ENCODE peak calls at places on chromosomes 5 and 9, in eight cellular contexts. One of them, this sample, is unnamed. For H3K4me1 and H3K9me3, the result is how much of the 10 kb centered on the place peaks cover.

GRCh38 chr5:16712178-16712577 is 95.4 kb upstream of the RETREG1 start:
- DNase-seq in hepatocyte: no peak
- DNase-seq in H9: no peak
- DNase-seq in GM12878: no peak
- DNase-seq in uterus: no peak
- DNase-seq in A673: no peak
- DNase-seq in psoas muscle: no peak
- DNase-seq in A549: no peak
- DNase-seq in this sample: no peak

GRCh38 chr5:141725909-141726308 is 43.9 kb upstream of the ARAP3 start:
- DNase-seq in psoas muscle: no peak
- DNase-seq in A549: peak
- DNase-seq in uterus: no peak
- DNase-seq in hepatocyte: no peak
- DNase-seq in GM12878: no peak
- DNase-seq in H9: no peak
- DNase-seq in A673: no peak
- DNase-seq in this sample: no peak

GRCh38 chr9:36566813-36567217 is 5.9 kb upstream of the MELK start:
- DNase-seq in hepatocyte: no peak
- DNase-seq in A549: peak
- DNase-seq in uterus: no peak
- DNase-seq in H9: no peak
- DNase-seq in psoas muscle: peak
- DNase-seq in GM12878: no peak
- DNase-seq in A673: no peak
- DNase-seq in this sample: peak

GRCh38 chr5:57499262-57500050 is 16.8 kb upstream of the ACTBL2 start:
- DNase-seq in H9: peak
- DNase-seq in uterus: no peak
- DNase-seq in hepatocyte: peak
- DNase-seq in A549: peak
- DNase-seq in A673: peak
- DNase-seq in psoas muscle: no peak
- DNase-seq in GM12878: peak
- DNase-seq in this sample: no peak

GRCh38 chr5:55427157-55427556 is 107.6 kb downstream of the PLPP1 start:
- DNase-seq in A549: no peak
- DNase-seq in GM12878: no peak
- DNase-seq in H9: no peak
- DNase-seq in uterus: no peak
- DNase-seq in hepatocyte: peak
- DNase-seq in A673: peak
- DNase-seq in psoas muscle: no peak
- DNase-seq in this sample: no peak

GRCh38 chr9:77725051-77725702 is 77.1 kb upstream of the GNA14 start:
- DNase-seq in A673: peak
- DNase-seq in GM12878: no peak
- DNase-seq in A549: no peak
- DNase-seq in hepatocyte: no peak
- DNase-seq in psoas muscle: no peak
- DNase-seq in H9: no peak
- DNase-seq in uterus: no peak
- DNase-seq in this sample: no peak

GRCh38 chr5:33120671-33121070 is 320.1 kb upstream of the TARS1 start:
- DNase-seq in A673: no peak
- DNase-seq in GM12878: no peak
- DNase-seq in A549: no peak
- DNase-seq in uterus: no peak
- DNase-seq in H9: no peak
- DNase-seq in psoas muscle: no peak
- DNase-seq in hepatocyte: no peak
- DNase-seq in this sample: no peak

GRCh38 chr9:133950206-133950915 is 41.8 kb downstream of the VAV2 start:
- DNase-seq in A549: no peak
- DNase-seq in hepatocyte: no peak
- DNase-seq in A673: no peak
- DNase-seq in psoas muscle: peak
- DNase-seq in uterus: no peak
- DNase-seq in H9: no peak
- DNase-seq in GM12878: no peak
- DNase-seq in this sample: no peak

GRCh38 chr9:134681061-134681661 is 39.6 kb downstream of the COL5A1 start:
- DNase-seq in uterus: no peak
- DNase-seq in hepatocyte: no peak
- DNase-seq in A673: no peak
- DNase-seq in A549: no peak
- DNase-seq in H9: no peak
- DNase-seq in psoas muscle: peak
- DNase-seq in GM12878: no peak
- DNase-seq in this sample: no peak

GRCh38 chr9:78831726-78832125 is 534.8 kb downstream of the PSAT1 start:
- DNase-seq in hepatocyte: no peak
- DNase-seq in uterus: no peak
- DNase-seq in H9: no peak
- DNase-seq in A673: no peak
- DNase-seq in GM12878: no peak
- DNase-seq in psoas muscle: no peak
- DNase-seq in A549: no peak
- DNase-seq in this sample: no peak

GRCh38 chr5:56479701-56480304 is 246.7 kb upstream of the ANKRD55 start:
- DNase-seq in GM12878: peak
- DNase-seq in A673: no peak
- DNase-seq in H9: no peak
- DNase-seq in uterus: no peak
- DNase-seq in hepatocyte: no peak
- DNase-seq in psoas muscle: no peak
- DNase-seq in A549: no peak
- DNase-seq in this sample: no peak

GRCh38 chr9:2967779-2968178 is 123.9 kb upstream of the PUM3 start:
- DNase-seq in GM12878: no peak
- DNase-seq in psoas muscle: no peak
- DNase-seq in hepatocyte: no peak
- DNase-seq in A549: no peak
- DNase-seq in A673: no peak
- DNase-seq in H9: no peak
- DNase-seq in uterus: no peak
- DNase-seq in this sample: no peak

GRCh38 chr5:31270396-31270795 is 76.9 kb downstream of the CDH6 start:
- DNase-seq in psoas muscle: no peak
- DNase-seq in A549: peak
- DNase-seq in H9: no peak
- DNase-seq in uterus: no peak
- DNase-seq in A673: peak
- DNase-seq in GM12878: no peak
- DNase-seq in hepatocyte: peak
- DNase-seq in this sample: no peak

DNA sequence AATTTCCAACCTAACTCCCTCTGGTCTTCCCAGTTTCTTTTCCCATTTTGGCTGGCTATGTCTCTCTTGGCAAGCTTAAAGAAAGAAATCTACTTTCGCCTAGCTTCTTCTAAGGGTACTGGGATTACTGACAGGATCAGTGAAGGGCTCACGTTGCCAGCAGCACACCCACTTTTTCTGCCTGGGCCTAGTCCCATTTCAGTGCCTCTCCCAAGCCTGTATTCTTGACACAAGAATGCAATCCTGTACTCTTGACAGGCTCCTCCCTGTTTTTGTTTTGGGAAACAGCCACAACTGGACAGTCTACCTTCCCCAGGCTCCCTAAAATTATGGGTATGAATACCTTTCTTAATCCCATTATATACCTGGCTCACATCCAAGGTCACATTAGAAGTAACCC is 170.4 kb downstream of the EPB41L4A start:
- DNase-seq in psoas muscle: no peak
- DNase-seq in A549: no peak
- DNase-seq in hepatocyte: no peak
- DNase-seq in A673: no peak
- DNase-seq in uterus: no peak
- DNase-seq in H9: no peak
- DNase-seq in GM12878: no peak
- DNase-seq in this sample: no peak
- H3K4me1 ChIP-seq in psoas muscle: under half
- H3K4me1 ChIP-seq in A549: under half
- H3K4me1 ChIP-seq in hepatocyte: under half
- H3K4me1 ChIP-seq in A673: under half
- H3K4me1 ChIP-seq in uterus: under half
- H3K4me1 ChIP-seq in H9: under half
- H3K4me1 ChIP-seq in GM12878: under half
- H3K4me1 ChIP-seq in this sample: under half

GRCh38 chr9:122580360-122580759 is 2.8 kb downstream of the OR1L8 start:
- DNase-seq in psoas muscle: no peak
- DNase-seq in A549: peak
- DNase-seq in A673: no peak
- DNase-seq in uterus: no peak
- DNase-seq in hepatocyte: no peak
- DNase-seq in H9: no peak
- DNase-seq in GM12878: no peak
- DNase-seq in this sample: no peak
- H3K9me3 ChIP-seq in psoas muscle: under half
- H3K9me3 ChIP-seq in A549: under half
- H3K9me3 ChIP-seq in A673: under half
- H3K9me3 ChIP-seq in uterus: under half
- H3K9me3 ChIP-seq in hepatocyte: under half
- H3K9me3 ChIP-seq in H9: under half
- H3K9me3 ChIP-seq in GM12878: under half
- H3K9me3 ChIP-seq in this sample: under half

GRCh38 chr9:34578241-34579096 is 11.1 kb downstream of the CNTFR start:
- DNase-seq in A549: no peak
- DNase-seq in psoas muscle: no peak
- DNase-seq in H9: peak
- DNase-seq in GM12878: no peak
- DNase-seq in uterus: no peak
- DNase-seq in A673: peak
- DNase-seq in hepatocyte: peak
- DNase-seq in this sample: no peak

GRCh38 chr9:34577635-34578240 is 11.8 kb downstream of the CNTFR start:
- DNase-seq in uterus: no peak
- DNase-seq in hepatocyte: peak
- DNase-seq in A549: no peak
- DNase-seq in GM12878: no peak
- DNase-seq in A673: peak
- DNase-seq in psoas muscle: no peak
- DNase-seq in H9: peak
- DNase-seq in this sample: no peak

GRCh38 chr9:34575775-34576592 is 13.5 kb downstream of the CNTFR start:
- DNase-seq in A673: no peak
- DNase-seq in GM12878: no peak
- DNase-seq in hepatocyte: no peak
- DNase-seq in psoas muscle: no peak
- DNase-seq in H9: no peak
- DNase-seq in uterus: no peak
- DNase-seq in A549: no peak
- DNase-seq in this sample: no peak

GRCh38 chr9:34576593-34576935 is 13.0 kb downstream of the CNTFR start:
- DNase-seq in H9: no peak
- DNase-seq in uterus: no peak
- DNase-seq in psoas muscle: no peak
- DNase-seq in hepatocyte: no peak
- DNase-seq in GM12878: no peak
- DNase-seq in A673: no peak
- DNase-seq in A549: no peak
- DNase-seq in this sample: no peak

DNA sequence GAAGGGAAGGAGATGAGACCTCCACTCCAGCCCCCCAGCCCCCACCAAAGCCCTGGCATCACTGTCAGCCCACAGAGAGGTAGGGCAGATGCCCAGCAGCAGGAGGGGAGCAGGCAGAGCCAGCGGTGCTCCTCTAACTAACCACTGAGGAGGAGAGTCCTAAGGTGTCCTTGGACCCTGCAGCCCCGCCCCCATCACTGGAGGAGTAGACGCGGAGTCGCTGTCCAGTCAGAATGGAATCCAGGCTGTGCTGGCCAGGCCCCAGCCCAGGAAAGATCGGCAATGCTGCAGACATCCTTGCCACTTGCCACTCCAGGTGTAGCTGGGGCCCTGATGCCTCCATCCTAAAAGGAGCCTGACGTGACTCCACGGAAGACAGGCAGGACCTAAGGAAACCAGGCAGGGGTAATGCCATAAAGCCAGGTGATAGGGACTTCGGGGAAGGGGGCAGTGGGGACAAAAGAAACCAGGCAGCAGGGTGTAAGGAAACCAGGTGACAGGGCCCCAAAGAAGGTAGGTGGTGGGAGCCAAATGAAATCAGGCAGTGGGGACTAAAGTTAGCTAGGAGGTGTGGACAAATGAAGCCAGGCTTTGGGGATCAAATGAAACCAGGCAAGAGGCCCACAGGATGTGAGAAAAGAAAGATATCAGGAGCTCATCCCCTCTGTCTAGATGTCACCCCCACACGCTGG is 12.4 kb downstream of the CNTFR start:
- DNase-seq in GM12878: no peak
- DNase-seq in A549: no peak
- DNase-seq in H9: peak
- DNase-seq in hepatocyte: peak
- DNase-seq in uterus: no peak
- DNase-seq in psoas muscle: no peak
- DNase-seq in A673: no peak
- DNase-seq in this sample: no peak
- H3K4me1 ChIP-seq in GM12878: under half
- H3K4me1 ChIP-seq in A549: under half
- H3K4me1 ChIP-seq in H9: under half
- H3K4me1 ChIP-seq in hepatocyte: under half
- H3K4me1 ChIP-seq in uterus: under half
- H3K4me1 ChIP-seq in psoas muscle: under half
- H3K4me1 ChIP-seq in A673: under half
- H3K4me1 ChIP-seq in this sample: under half

DNA sequence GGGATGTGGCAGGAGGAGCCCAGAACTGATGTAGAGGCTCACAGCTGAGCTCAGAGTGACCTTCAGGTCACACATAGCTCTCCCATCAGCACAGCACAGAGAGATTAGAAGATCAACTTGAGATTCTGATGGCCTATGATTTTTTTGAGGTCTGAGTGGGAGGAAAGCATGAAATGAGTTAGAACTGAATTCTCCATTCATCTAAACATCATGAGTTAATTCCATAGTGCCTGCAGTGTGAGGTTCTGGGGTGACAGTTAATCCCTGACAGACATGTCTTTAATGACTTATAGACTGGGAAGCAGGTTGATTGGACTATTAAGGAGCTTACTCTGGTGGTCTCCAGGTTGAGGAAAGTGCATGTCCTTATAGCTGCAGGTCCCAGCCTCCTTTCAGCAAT is 22.4 kb downstream of the SLC22A5 start:
- DNase-seq in A673: no peak
- DNase-seq in hepatocyte: no peak
- DNase-seq in A549: no peak
- DNase-seq in H9: no peak
- DNase-seq in uterus: no peak
- DNase-seq in psoas muscle: no peak
- DNase-seq in GM12878: no peak
- DNase-seq in this sample: no peak
- H3K9me3 ChIP-seq in A673: under half
- H3K9me3 ChIP-seq in hepatocyte: under half
- H3K9me3 ChIP-seq in A549: under half
- H3K9me3 ChIP-seq in H9: under half
- H3K9me3 ChIP-seq in uterus: under half
- H3K9me3 ChIP-seq in psoas muscle: under half
- H3K9me3 ChIP-seq in GM12878: under half
- H3K9me3 ChIP-seq in this sample: under half